ENCODE peak calls at places on chromosomes 1 and 21, in five cellular contexts. Z, D, S, F and K are unnamed samples. For H3K4me1 and H3K9me3, the result is how much of the 10 kb centered on the place peaks cover.

GRCh38 chr1:20399196-20399595 is 86.8 kb downstream of the CAMK2N1 start:
- DNase-seq in F (no peak), D (no peak), Z (no peak), S (no peak), K (peak)

GRCh38 chr1:55428944-55429931 is 214.1 kb upstream of the USP24 start:
- DNase-seq in Z (peak), S (peak), D (no peak), F (peak), K (peak)

GRCh38 chr1:94319319-94320180 is 82.2 kb upstream of the ARHGAP29 start:
- DNase-seq in D (no peak), S (no peak), F (peak), Z (no peak), K (no peak)

GRCh38 chr1:25090707-25091422 is 141.4 kb downstream of the SYF2 start:
- DNase-seq in Z (no peak), D (no peak), F (no peak), S (no peak), K (no peak)

GRCh38 chr1:30110826-30111225 is 612.6 kb downstream of the MATN1 start:
- DNase-seq in Z (no peak), D (no peak), S (no peak), F (no peak), K (no peak)

GRCh38 chr1:244387415-244387814 is 64.3 kb downstream of the ADSS2 start:
- DNase-seq in S (no peak), D (no peak), Z (no peak), F (no peak), K (no peak)

GRCh38 chr1:87869563-87869962 is 540.9 kb downstream of the LMO4 start:
- DNase-seq in D (no peak), F (peak), Z (no peak), S (no peak), K (no peak)

GRCh38 chr1:218336353-218336752 is 8.8 kb upstream of the TGFB2 start:
- DNase-seq in Z (no peak), S (no peak), F (no peak), D (no peak), K (no peak)

GRCh38 chr1:32116531-32116930 is 8.7 kb downstream of the KPNA6 start:
- DNase-seq in F (no peak), D (no peak), Z (no peak), S (no peak), K (no peak)

GRCh38 chr1:90850181-90850924 is 133.3 kb upstream of the BARHL2 start:
- DNase-seq in F (no peak), D (peak), Z (no peak), S (peak), K (no peak)

GRCh38 chr1:173195596-173196088 is 11.5 kb downstream of the TNFSF4 start:
- DNase-seq in D (no peak), F (no peak), S (no peak), Z (no peak), K (no peak)

GRCh38 chr1:8821084-8821483 is 3.6 kb upstream of the RERE start:
- DNase-seq in Z (no peak), D (no peak), S (no peak), F (peak), K (no peak)

GRCh38 chr1:152735648-152736047 is 22.2 kb upstream of the KPRP start:
- DNase-seq in Z (no peak), S (no peak), F (no peak), D (no peak), K (no peak)

GRCh38 chr1:225945564-225945963 is 4.5 kb upstream of the LEFTY2 start:
- DNase-seq in Z (no peak), D (no peak), F (no peak), S (peak), K (no peak)

GRCh38 chr21:45825209-45825602 is 156.4 kb upstream of the COL6A1 start:
- DNase-seq in D (no peak), Z (no peak), F (no peak), S (peak), K (no peak)

GRCh38 chr1:187630653-187631380 is 802.1 kb downstream of the PLA2G4A start:
- DNase-seq in S (peak), F (no peak), D (no peak), Z (no peak), K (no peak)

GRCh38 chr21:31334648-31335121 is 9.4 kb downstream of the TIAM1 start:
- DNase-seq in Z (no peak), S (no peak), F (no peak), D (no peak), K (no peak)

GRCh38 chr1:69103213-69103612 is 464.5 kb upstream of the LRRC7 start:
- DNase-seq in D (no peak), Z (no peak), F (no peak), S (no peak), K (no peak)

GRCh38 chr1:243559575-243560172 is 290.4 kb downstream of the AKT3 start:
- DNase-seq in S (no peak), F (no peak), Z (no peak), D (no peak), K (no peak)

GRCh38 chr1:48823161-48823560 is 46.5 kb upstream of the BEND5 start:
- DNase-seq in F (no peak), S (no peak), D (peak), Z (no peak), K (no peak)

GRCh38 chr1:26094677-26095383 is 16.8 kb upstream of the PDIK1L start:
- DNase-seq in D (no peak), Z (no peak), F (no peak), S (peak), K (no peak)

GRCh38 chr1:150194381-150195031 is 41.4 kb downstream of the ANP32E start:
- DNase-seq in D (no peak), F (no peak), Z (no peak), S (no peak), K (peak)

GRCh38 chr1:63135174-63135512 is 187.2 kb upstream of the FOXD3 start:
- DNase-seq in F (no peak), S (no peak), D (no peak), Z (no peak), K (no peak)

GRCh38 chr1:26384076-26384475 is 11.5 kb upstream of the ZNF683 start:
- DNase-seq in S (no peak), Z (no peak), D (no peak), F (no peak), K (no peak)

DNA sequence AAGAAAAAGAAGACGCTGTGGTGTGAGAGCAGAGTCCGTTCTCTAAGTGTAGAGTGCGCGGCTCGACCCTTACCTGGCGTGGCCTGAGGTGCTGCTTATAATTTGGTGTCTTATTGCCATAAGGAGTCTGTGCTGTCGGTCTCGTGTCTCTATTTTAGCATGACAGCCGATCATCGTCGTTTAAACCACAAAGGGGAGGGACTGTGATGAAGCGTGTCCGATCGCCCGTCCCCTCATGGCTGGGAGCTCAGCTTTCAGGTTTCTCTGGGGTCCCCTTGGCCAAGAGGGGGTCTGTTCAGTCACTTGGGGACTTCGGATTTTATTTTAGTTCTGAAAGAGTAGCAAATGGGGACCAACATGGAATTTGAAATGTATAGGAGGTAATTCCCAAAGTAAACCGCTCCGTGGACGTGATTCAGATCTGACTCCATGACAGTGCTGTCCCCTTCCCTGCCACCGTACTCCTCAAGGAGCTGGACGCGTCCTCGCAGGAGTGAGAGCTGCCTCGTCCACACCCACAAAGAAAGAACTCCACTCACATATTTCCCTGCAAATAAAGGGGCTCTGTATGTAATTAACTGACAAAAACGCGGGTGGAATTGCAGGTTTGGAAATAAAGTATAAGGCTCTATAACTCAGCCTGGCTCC is 183.5 kb downstream of the ETS2 start:
- DNase-seq in S (no peak), D (no peak), F (no peak), Z (no peak), K (no peak)
- H3K4me1 ChIP-seq in S (under half), D (under half), F (half or more), Z (under half), K (half or more)

DNA sequence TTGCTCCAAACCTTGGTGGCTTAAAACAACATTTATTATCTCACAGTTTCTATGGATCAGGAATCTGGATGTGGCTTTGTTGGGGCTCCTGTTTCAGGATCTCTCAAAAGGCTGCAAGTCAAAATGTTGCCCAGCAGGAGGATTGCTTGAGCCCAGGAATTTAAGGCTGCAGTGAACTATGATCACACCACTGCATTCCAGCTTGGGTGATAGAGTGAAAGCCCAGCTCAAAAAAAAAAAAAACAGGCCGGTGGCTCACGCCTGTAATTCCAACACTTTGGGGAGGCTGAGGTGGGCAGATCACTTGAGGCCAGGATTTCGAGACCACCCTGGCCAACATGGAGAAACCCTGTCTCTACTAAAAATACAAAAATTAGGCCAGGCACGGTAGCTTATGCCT is 30.0 kb downstream of the BCAS2 start:
- DNase-seq in F (no peak), S (peak), Z (no peak), D (no peak), K (no peak)
- TF ChIP-seq CTCF in F (no peak), S (peak), Z (no peak), D (no peak), K (no peak)

DNA sequence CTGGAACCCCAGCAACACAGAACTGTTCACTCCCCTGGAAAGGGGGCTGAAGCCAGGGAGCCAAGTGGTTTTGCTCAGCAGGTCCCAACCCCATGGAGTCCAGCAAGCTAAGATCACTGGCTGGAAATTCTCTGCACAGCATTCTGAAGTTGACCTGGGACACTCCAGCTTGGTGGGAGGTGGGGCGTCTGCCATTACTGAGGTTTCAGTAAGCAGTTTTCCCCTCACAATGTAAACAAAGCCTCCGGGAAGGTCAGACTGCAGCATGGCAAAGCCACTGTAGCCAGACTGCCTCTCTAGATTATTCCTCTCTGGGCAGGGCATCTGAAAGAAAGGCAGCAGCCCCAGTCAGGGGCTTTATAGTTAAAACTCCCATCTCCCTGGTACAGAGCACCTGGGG is 59.7 kb downstream of the INKA2 start:
- DNase-seq in D (no peak), Z (no peak), F (no peak), S (no peak), K (no peak)
- H3K9me3 ChIP-seq in D (under half), Z (under half), F (under half), S (under half), K (under half)

GRCh38 chr1:41846595-41846994 is 72.1 kb downstream of the HIVEP3 start:
- DNase-seq in Z (no peak), F (peak), D (no peak), S (no peak), K (no peak)
- H3K4me1 ChIP-seq in Z (under half), F (under half), D (under half), S (under half), K (under half)

GRCh38 chr1:208089151-208089550 is 155.0 kb downstream of the PLXNA2 start:
- DNase-seq in F (no peak), Z (no peak), D (no peak), S (no peak), K (no peak)

GRCh38 chr1:208086116-208086515 is 158.1 kb downstream of the PLXNA2 start:
- DNase-seq in Z (no peak), F (no peak), S (no peak), D (no peak), K (no peak)

GRCh38 chr1:208089971-208090755 is 154.0 kb downstream of the PLXNA2 start:
- DNase-seq in S (no peak), Z (no peak), D (peak), F (no peak), K (no peak)

GRCh38 chr1:208090776-208091291 is 153.3 kb downstream of the PLXNA2 start:
- DNase-seq in F (no peak), S (no peak), Z (no peak), D (no peak), K (no peak)

DNA sequence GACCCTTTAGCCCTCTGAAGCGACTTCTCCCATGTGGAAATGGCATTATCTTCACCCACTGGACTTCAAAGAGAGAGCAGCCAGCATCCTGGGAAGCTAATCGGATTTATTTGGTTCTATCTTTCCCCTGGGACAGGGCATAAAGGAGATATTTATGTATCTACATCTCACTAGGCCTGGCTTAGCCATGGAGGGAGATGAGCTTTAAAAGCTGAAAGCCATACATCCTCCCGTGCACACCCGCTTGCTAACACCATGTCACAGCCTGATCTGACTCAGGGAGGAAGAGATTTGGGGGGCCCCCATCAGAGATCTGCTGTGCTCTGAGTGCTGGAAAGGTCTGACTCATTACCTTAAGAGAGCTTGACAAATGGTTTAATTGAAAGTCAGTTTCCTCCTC is 155.9 kb downstream of the PLXNA2 start:
- DNase-seq in S (no peak), Z (no peak), D (no peak), F (no peak), K (no peak)
- TF ChIP-seq CTCF in S (no peak), Z (no peak), D (no peak), F (no peak), K (no peak)

GRCh38 chr1:238552271-238552670 is 661.5 kb upstream of the ZP4 start:
- DNase-seq in F (no peak), D (no peak), Z (no peak), S (no peak), K (no peak)

GRCh38 chr1:238546118-238546517 is 655.4 kb upstream of the ZP4 start:
- DNase-seq in F (no peak), D (no peak), Z (no peak), S (no peak), K (no peak)

DNA sequence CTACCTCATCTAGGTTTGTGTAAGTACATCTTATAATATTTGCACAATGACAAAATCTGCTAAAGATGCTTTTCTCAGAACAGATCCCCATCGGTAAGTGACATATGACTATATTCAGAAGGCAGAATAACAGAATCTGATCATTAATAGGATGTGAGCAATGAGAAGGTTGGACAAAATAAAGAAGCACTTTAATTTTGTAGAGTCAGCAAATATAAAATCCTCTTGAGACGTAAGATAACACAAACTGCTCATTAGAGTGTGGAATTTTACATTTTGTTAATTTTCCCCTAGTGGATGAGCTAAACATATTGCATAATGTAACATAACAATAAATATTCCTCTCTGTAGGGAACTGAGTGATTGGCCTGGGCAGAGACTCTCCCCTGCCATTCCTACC is 658.4 kb upstream of the ZP4 start:
- DNase-seq in D (no peak), S (no peak), Z (no peak), F (no peak), K (no peak)
- H3K9me3 ChIP-seq in D (under half), S (under half), Z (under half), F (under half), K (under half)

GRCh38 chr1:97907886-97908285 is 12.9 kb downstream of the DPYD start:
- DNase-seq in D (no peak), Z (no peak), S (no peak), F (no peak), K (no peak)

GRCh38 chr1:97905141-97905540 is 15.7 kb downstream of the DPYD start:
- DNase-seq in D (no peak), Z (no peak), S (no peak), F (no peak), K (no peak)

GRCh38 chr1:97904528-97904927 is 16.3 kb downstream of the DPYD start:
- DNase-seq in F (peak), Z (no peak), D (no peak), S (no peak), K (no peak)

GRCh38 chr1:97903626-97904025 is 17.2 kb downstream of the DPYD start:
- DNase-seq in F (peak), S (no peak), Z (no peak), D (no peak), K (no peak)

DNA sequence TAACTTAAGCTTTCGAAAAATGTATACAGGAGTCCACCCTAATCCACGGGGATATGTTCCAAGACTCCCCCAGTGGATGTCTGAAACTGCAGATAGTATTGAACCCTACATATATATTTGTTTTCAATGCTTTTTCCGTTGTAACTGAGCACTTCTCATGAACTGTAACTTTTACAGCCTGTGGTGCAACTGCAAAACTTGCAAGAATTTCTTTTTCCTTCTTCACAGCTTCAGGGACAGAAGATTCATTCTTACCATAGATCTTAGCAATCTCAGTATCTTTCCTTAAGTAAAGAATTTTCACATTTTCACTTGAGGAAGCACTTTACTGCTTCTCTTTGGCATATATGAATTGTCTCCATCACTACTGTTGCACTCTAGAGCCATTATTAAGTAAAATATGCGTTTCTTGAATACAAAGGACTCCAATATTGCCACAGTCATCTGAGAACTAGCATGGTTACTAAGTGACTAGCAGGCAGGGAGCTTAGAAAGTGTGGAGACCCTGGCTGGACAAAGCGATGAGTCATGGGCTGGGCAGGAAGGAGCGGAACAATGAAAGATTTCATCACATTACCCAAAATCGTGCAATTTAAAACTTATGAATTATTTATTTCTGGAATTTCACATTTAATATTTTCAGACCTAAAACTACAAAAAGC is 14.1 kb downstream of the DPYD start:
- DNase-seq in S (no peak), Z (no peak), F (peak), D (no peak), K (peak)
- H3K4me1 ChIP-seq in S (under half), Z (under half), F (under half), D (under half), K (under half)

DNA sequence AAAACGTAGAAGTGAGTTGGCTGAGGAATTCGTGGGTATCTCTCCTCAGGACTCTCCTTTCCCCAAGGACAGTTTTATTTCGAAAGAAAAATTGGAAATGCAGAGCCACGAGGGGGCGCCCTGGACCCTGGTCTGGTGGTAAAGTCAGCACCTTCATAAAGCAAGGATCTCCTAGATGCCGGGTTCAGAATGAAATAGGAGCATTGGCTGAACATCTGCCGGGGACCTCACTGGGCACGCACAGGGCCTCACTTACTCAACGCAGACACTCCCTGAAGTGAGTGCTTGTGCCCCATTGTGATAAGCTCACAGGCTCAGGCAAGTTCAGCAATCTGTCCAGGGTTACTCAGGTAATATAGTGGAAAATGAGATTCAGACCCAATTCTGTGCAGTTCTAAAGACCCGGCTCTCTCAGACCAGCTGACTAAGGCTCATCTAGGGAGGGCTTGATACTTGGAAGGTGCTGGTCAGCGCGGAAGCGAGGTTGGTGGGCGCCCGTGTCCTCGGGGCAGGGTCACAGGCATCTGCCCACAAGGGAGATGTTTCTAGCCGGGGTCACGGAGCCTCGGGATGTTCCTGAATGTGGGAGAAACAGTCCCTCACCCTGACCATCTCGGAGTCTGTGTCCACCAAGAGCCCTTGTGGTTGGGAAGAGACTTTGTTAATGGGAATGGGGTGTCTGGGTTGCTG is 55.7 kb upstream of the ETV3 start:
- DNase-seq in D (peak), Z (no peak), S (peak), F (peak), K (no peak)
- TF ChIP-seq CTCF in D (peak), Z (no peak), S (peak), F (peak), K (no peak)